ENCODE peak calls at places on chromosomes 12 and 14, in five cellular contexts. B is AG09309, J is GM12864, S is AG10803, K is neural progenitor cell. E is an unnamed sample.
A peak's percentile ranks its signal among the peaks of the same experiment; 100 is the strongest.

GRCh38 chr14:29681308-29681707 is 246.3 kb downstream of the PRKD1 start:
- DNase-seq in B (no peak), S (no peak), K (no peak), J (no peak), E (no peak)

GRCh38 chr14:33545696-33546095 is 405.2 kb downstream of the EGLN3 start:
- DNase-seq in K (no peak), B (no peak), J (no peak), S (no peak), E (no peak)

GRCh38 chr12:28306535-28306934 is 116.3 kb downstream of the CCDC91 start:
- DNase-seq in J (no peak), B (no peak), S (no peak), K (no peak), E (no peak)

GRCh38 chr12:51443573-51443972 is 18.9 kb downstream of the SLC4A8 start:
- DNase-seq in S (no peak), K (no peak), B (no peak), J (no peak), E (no peak)

GRCh38 chr12:23760495-23760894 is 189.0 kb downstream of the SOX5 start:
- DNase-seq in J (no peak), K (peak; percentile 72), B (no peak), S (no peak), E (peak; percentile 20)

GRCh38 chr12:127125607-127126259 is 1141.2 kb upstream of the TMEM132C start:
- DNase-seq in K (no peak), J (no peak), B (peak; percentile 56), S (peak; percentile 63), E (peak; percentile 30)

GRCh38 chr12:12720052-12720451 is 2.9 kb downstream of the CDKN1B start:
- DNase-seq in K (no peak), S (no peak), B (no peak), J (no peak), E (peak; percentile 27)

GRCh38 chr12:31035226-31035625 is 38.4 kb upstream of the DDX11 start:
- DNase-seq in B (no peak), K (no peak), S (peak; percentile 29), J (no peak), E (no peak)

GRCh38 chr12:62631531-62632520 is 165.2 kb downstream of the MON2 start:
- DNase-seq in K (peak; percentile 75), S (peak; percentile 96), B (peak; percentile 79), J (no peak), E (peak; percentile 84)

GRCh38 chr12:114384746-114385145 is 21.2 kb downstream of the TBX5 start:
- DNase-seq in S (peak; percentile 97), K (no peak), B (peak; percentile 88), J (no peak), E (peak; percentile 91)

GRCh38 chr14:101707285-101707842 is 54.1 kb upstream of the PPP2R5C start:
- DNase-seq in B (peak; percentile 65), S (peak; percentile 87), K (peak; percentile 86), J (peak; percentile 57), E (peak; percentile 90)

GRCh38 chr14:95915326-95915725 is 38.7 kb downstream of the TUNAR start:
- DNase-seq in S (no peak), K (peak; percentile 37), B (no peak), J (no peak), E (no peak)

GRCh38 chr14:81452341-81452740 is 52.2 kb upstream of the STON2 start:
- DNase-seq in S (no peak), B (no peak), K (no peak), J (no peak), E (no peak)

GRCh38 chr14:21965042-21965441 is 291.4 kb upstream of the OR4E1 start:
- DNase-seq in S (no peak), B (no peak), J (no peak), K (no peak), E (no peak)

GRCh38 chr12:52561880-52562449 is 9.0 kb upstream of the KRT71 start:
- DNase-seq in S (no peak), B (no peak), J (no peak), K (peak; percentile 37), E (peak; percentile 23)

GRCh38 chr12:80183939-80184338 is 84.6 kb downstream of the OTOGL start:
- DNase-seq in S (peak; percentile 38), J (no peak), B (no peak), K (no peak), E (peak; percentile 13)

GRCh38 chr14:103296987-103297386 is 37.0 kb upstream of the EIF5 start:
- DNase-seq in J (no peak), S (no peak), B (no peak), K (peak; percentile 44), E (no peak)

GRCh38 chr14:29925106-29925722 is 2.4 kb downstream of the PRKD1 start:
- DNase-seq in B (no peak), J (no peak), K (peak; percentile 26), S (peak; percentile 83), E (peak; percentile 75)

GRCh38 chr14:35897616-35898111 is 71.5 kb downstream of the BRMS1L start:
- DNase-seq in B (no peak), J (no peak), K (peak; percentile 81), S (no peak), E (no peak)

GRCh38 chr14:49512147-49512551 is 74.0 kb downstream of the RPS29 start:
- DNase-seq in K (no peak), B (peak; percentile 33), J (no peak), S (peak; percentile 54), E (peak; percentile 50)

GRCh38 chr14:52268191-52269061 is 928 bp downstream of the PTGDR start:
- DNase-seq in J (no peak), B (no peak), S (peak; percentile 5), K (peak; percentile 66), E (peak; percentile 29)

GRCh38 chr14:81449576-81449975 is 49.5 kb upstream of the STON2 start:
- DNase-seq in S (no peak), B (no peak), K (no peak), J (no peak), E (no peak)

GRCh38 chr12:54984602-54985376 is at the start of gene TESPA1:
- DNase-seq in J (peak; percentile 90), B (no peak), S (no peak), K (no peak), E (peak; percentile 1)

GRCh38 chr14:23308721-23309445 is 2.2 kb downstream of the BCL2L2 start:
- DNase-seq in K (no peak), S (no peak), B (no peak), J (no peak), E (no peak)
- H3K4me3 ChIP-seq in K (no peak overlapping the region), S (peak overlapping the region; percentile 95), B (peak overlapping the region; percentile 72), J (no peak overlapping the region), E (no peak overlapping the region)

DNA sequence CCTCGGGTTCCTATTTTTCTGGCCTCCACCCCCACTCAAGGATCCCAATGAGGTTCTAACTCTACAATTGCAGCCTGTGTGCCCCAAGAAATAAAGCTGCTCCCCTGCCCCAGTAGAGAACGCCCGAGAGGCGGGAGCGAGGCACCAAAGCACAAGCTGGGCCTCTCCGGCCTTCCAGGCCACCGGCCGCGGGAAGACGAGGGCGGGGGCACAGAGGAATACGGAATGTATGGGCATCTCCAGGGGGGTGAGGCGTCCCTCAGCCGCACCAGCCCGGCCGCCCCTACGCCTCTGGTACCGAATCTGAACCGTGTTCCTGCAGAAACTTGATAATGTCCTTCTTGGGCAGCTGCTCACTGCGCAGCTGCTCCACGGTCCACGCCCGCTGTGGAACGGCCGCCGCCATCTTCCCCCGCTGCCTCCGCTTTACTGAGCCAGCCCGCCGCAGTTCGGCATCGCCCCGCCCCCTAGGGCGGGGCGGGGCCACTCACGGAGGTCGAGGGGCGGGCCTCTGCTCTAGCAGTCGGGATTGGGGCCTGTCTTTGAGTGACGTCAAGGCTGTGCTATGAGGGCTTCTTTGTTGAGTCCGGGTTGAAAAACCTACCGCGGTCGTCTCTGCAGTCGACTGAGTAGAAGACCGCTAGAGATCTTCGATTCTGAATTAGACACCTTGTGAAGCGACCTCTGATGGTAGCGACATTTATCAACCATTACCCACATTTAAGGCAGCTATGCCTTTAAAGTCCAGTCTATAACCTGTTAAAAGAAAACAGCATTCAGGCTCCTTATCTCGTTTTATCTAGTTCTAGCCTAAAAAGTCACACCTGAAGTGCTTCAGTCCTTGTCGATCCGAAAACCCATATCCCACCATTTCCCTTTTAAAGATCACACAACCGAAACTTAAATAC is at the start of gene FKBP3:
- DNase-seq in S (peak; percentile 99), B (peak; percentile 96), K (peak; percentile 100), J (peak; percentile 98), E (peak; percentile 99)
- TF ChIP-seq CTCF in S (peak; percentile 25), B (peak; percentile 27), K (peak; percentile 46), J (peak; percentile 13), E (no peak)

GRCh38 chr14:98345186-98345585 is 926.8 kb downstream of the BCL11B start:
- DNase-seq in J (no peak), S (no peak), K (no peak), B (no peak), E (no peak)

GRCh38 chr14:98347686-98348085 is 924.3 kb downstream of the BCL11B start:
- DNase-seq in B (no peak), K (no peak), S (no peak), J (no peak), E (no peak)

GRCh38 chr14:98350213-98350612 is 921.8 kb downstream of the BCL11B start:
- DNase-seq in J (no peak), K (no peak), B (no peak), S (no peak), E (no peak)

GRCh38 chr14:98348505-98348904 is 923.5 kb downstream of the BCL11B start:
- DNase-seq in K (no peak), J (no peak), S (no peak), B (no peak), E (no peak)
- H3K4me3 ChIP-seq in K (no peak overlapping the region), J (no peak overlapping the region), S (no peak overlapping the region), B (no peak overlapping the region), E (no peak overlapping the region)

GRCh38 chr12:90441431-90441830 is 513.5 kb downstream of the CCER1 start:
- DNase-seq in B (no peak), K (no peak), S (no peak), J (no peak), E (no peak)
- TF ChIP-seq CTCF in B (no peak), K (no peak), S (no peak), J (no peak), E (no peak)